ENCODE peak calls at places on chromosomes 7 and 10, in five cellular contexts. Y is neural crest cell, A is fibroblast of lung, L is LoVo, N is GM13977. Z is an unnamed sample.

GRCh38 chr7:1626769-1627168 is 43.3 kb upstream of the ELFN1 start:
- DNase-seq in Y (no peak), L (no peak), N (no peak), A (no peak), Z (no peak)

GRCh38 chr7:2774935-2775334 is 69.2 kb downstream of the GNA12 start:
- DNase-seq in A (no peak), Y (no peak), N (no peak), L (no peak), Z (no peak)

GRCh38 chr10:33216661-33217427 is 117.6 kb downstream of the NRP1 start:
- DNase-seq in A (peak; percentile 60), N (no peak), Y (no peak), L (peak; percentile 23), Z (peak; percentile 41)

GRCh38 chr7:1311406-1312097 is 78.9 kb downstream of the UNCX start:
- DNase-seq in A (no peak), Y (no peak), N (no peak), L (no peak), Z (no peak)

GRCh38 chr7:17640730-17641377 is 299.4 kb downstream of the SNX13 start:
- DNase-seq in N (peak; percentile 19), A (peak; percentile 25), Y (peak; percentile 34), L (peak; percentile 59), Z (peak; percentile 52)

GRCh38 chr10:31765546-31765945 is 163.1 kb downstream of the ARHGAP12 start:
- DNase-seq in L (no peak), Y (no peak), N (no peak), A (no peak), Z (no peak)

GRCh38 chr7:151402029-151402835 is 7.6 kb downstream of the WDR86 start:
- DNase-seq in N (no peak), Y (no peak), A (no peak), L (no peak), Z (no peak)

GRCh38 chr10:44132361-44133289 is 252.3 kb downstream of the CXCL12 start:
- DNase-seq in L (no peak), A (no peak), Y (no peak), N (no peak), Z (no peak)

Z was measured in brain microvascular endothelial cell.